ENCODE peak calls at places on chromosomes 1 and 21, in four cellular contexts. Q is uterus, Z is brain microvascular endothelial cell, I is heart right ventricle. N is an unnamed sample.
A peak's percentile ranks its signal among the peaks of the same experiment; 100 is the strongest.

GRCh38 chr1:244821134-244821533 is 14.3 kb upstream of the COX20 start:
- DNase-seq in Q (no peak), Z (no peak), I (no peak), N (no peak)

GRCh38 chr1:18926315-18927081 is 24.1 kb upstream of the ALDH4A1 start:
- DNase-seq in Q (peak; percentile 71), I (no peak), Z (peak; percentile 90), N (no peak)

GRCh38 chr21:42417533-42417932 is 13.8 kb downstream of the UBASH3A start:
- DNase-seq in I (no peak), Z (no peak), Q (no peak), N (no peak)

GRCh38 chr1:232306269-232306911 is 323.5 kb downstream of the SIPA1L2 start:
- DNase-seq in Q (peak; percentile 38), I (peak; percentile 45), Z (peak; percentile 5), N (no peak)

GRCh38 chr21:44753357-44753756 is 42.0 kb upstream of the TSPEAR start:
- DNase-seq in I (no peak), Z (no peak), Q (no peak), N (no peak)

GRCh38 chr1:246483204-246483933 is 23.7 kb downstream of the SMYD3 start:
- DNase-seq in Q (no peak), Z (no peak), I (no peak), N (no peak)

GRCh38 chr1:234969011-234969441 is 159.6 kb downstream of the TOMM20 start:
- DNase-seq in Z (no peak), I (no peak), Q (no peak), N (no peak)

GRCh38 chr1:115168026-115168425 is 78.7 kb upstream of the TSPAN2 start:
- DNase-seq in Z (no peak), Q (no peak), I (no peak), N (no peak)

GRCh38 chr1:33424205-33424604 is 6.7 kb downstream of the PHC2 start:
- DNase-seq in Q (no peak), Z (peak; percentile 54), I (no peak), N (no peak)

GRCh38 chr1:108140177-108140576 is 60.0 kb downstream of the SLC25A24 start:
- DNase-seq in Z (no peak), Q (no peak), I (no peak), N (no peak)

GRCh38 chr1:204565617-204566582 is 49.7 kb downstream of the MDM4 start:
- DNase-seq in Q (peak; percentile 55), I (no peak), Z (peak; percentile 63), N (peak; percentile 68)

GRCh38 chr1:210695041-210695440 is 366.3 kb downstream of the HHAT start:
- DNase-seq in I (no peak), Z (no peak), Q (no peak), N (no peak)

GRCh38 chr1:23585321-23586022 is 26.2 kb upstream of the ID3 start:
- DNase-seq in Q (peak; percentile 59), I (no peak), Z (peak; percentile 94), N (no peak)

GRCh38 chr1:210236840-210237409 is 4.3 kb downstream of the SERTAD4 start:
- DNase-seq in Q (peak; percentile 86), I (peak; percentile 58), Z (peak; percentile 72), N (no peak)

GRCh38 chr1:234610061-234610581 is at the start of gene IRF2BP2:
- DNase-seq in Q (peak; percentile 78), Z (peak; percentile 77), I (peak; percentile 85), N (peak; percentile 88)

GRCh38 chr1:246161626-246162025 is 345.5 kb downstream of the SMYD3 start:
- DNase-seq in Z (peak; percentile 52), Q (no peak), I (no peak), N (no peak)

GRCh38 chr1:77271851-77272250 is 10.0 kb upstream of the AK5 start:
- DNase-seq in Z (peak; percentile 20), Q (no peak), I (no peak), N (no peak)

GRCh38 chr1:201072149-201072548 is 40.1 kb downstream of the CACNA1S start:
- DNase-seq in I (no peak), Z (peak; percentile 29), Q (no peak), N (no peak)

GRCh38 chr1:20589331-20590312 is 725 bp downstream of the CDA start:
- DNase-seq in I (peak; percentile 45), Q (peak; percentile 49), Z (no peak), N (no peak)

GRCh38 chr1:61612600-61612999 is 112.3 kb downstream of the TM2D1 start:
- DNase-seq in Z (no peak), Q (no peak), I (no peak), N (no peak)

GRCh38 chr21:38379171-38379570 is 119.1 kb downstream of the ERG start:
- DNase-seq in Q (no peak), I (no peak), Z (no peak), N (no peak)

GRCh38 chr21:46297311-46298082 is 11.4 kb downstream of the YBEY start:
- DNase-seq in Z (no peak), Q (no peak), I (peak; percentile 41), N (peak; percentile 32)

GRCh38 chr1:62068978-62069377 is 125.7 kb upstream of the L1TD1 start:
- DNase-seq in I (no peak), Z (peak; percentile 16), Q (peak; percentile 20), N (peak; percentile 22)

GRCh38 chr1:54331843-54332688 is 74.1 kb downstream of the SSBP3 start:
- DNase-seq in I (no peak), Q (no peak), Z (no peak), N (no peak)

DNA sequence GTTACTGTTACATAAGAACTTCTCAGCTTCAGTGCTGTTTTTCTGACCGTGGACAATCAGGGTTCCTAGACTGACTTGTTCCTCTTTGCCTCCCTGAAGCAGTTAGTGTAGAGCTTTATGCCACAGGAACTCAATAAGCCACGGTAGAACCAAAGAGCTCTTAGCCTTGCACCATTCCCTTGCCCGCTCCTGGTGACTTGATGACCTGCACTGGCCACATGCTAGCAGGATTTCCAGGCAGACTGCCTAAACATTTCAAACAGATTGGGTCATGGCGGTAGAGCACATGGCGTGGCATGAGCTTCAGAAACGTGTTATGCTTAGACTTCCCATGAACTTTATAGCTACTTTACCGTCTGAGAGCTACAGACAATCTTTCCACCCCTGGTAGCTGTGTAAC is 18.8 kb upstream of the FASLG start:
- DNase-seq in Q (no peak), Z (no peak), I (no peak), N (no peak)
- H3K4me3 ChIP-seq in Q (no peak overlapping the region), Z (no peak overlapping the region), I (no peak overlapping the region), N (no peak overlapping the region)

DNA sequence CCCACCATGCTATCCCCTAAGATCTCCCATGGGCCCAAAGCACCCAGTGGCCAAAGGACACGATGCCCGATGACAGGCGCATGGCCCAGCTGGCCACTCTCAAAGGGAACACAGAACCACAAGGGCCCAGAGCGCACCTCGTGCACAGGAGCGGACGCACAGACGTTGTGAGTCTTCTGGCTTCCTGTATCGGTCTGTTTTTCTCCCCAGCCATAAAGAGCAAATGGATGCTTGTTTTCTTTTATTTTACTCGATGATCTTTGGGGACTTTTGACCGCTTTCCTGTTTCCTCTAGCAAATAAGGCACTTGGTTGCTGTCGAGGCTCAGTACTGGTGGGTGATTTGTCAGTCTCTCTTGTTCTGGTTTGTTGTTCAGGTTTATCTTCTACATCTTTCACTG is 16.2 kb downstream of the CCSAP start:
- DNase-seq in I (no peak), Z (no peak), Q (no peak), N (no peak)
- H3K4me3 ChIP-seq in I (no peak overlapping the region), Z (no peak overlapping the region), Q (no peak overlapping the region), N (no peak overlapping the region)

GRCh38 chr1:150805899-150806298 is 2.2 kb downstream of the CTSK start:
- DNase-seq in Z (no peak), I (no peak), Q (no peak), N (no peak)
- H3K4me3 ChIP-seq in Z (no peak overlapping the region), I (no peak overlapping the region), Q (no peak overlapping the region), N (no peak overlapping the region)

GRCh38 chr1:174875306-174875705 is 124.4 kb upstream of the CACYBP start:
- DNase-seq in Q (no peak), I (no peak), Z (no peak), N (no peak)
- H3K4me3 ChIP-seq in Q (no peak overlapping the region), I (no peak overlapping the region), Z (no peak overlapping the region), N (no peak overlapping the region)

DNA sequence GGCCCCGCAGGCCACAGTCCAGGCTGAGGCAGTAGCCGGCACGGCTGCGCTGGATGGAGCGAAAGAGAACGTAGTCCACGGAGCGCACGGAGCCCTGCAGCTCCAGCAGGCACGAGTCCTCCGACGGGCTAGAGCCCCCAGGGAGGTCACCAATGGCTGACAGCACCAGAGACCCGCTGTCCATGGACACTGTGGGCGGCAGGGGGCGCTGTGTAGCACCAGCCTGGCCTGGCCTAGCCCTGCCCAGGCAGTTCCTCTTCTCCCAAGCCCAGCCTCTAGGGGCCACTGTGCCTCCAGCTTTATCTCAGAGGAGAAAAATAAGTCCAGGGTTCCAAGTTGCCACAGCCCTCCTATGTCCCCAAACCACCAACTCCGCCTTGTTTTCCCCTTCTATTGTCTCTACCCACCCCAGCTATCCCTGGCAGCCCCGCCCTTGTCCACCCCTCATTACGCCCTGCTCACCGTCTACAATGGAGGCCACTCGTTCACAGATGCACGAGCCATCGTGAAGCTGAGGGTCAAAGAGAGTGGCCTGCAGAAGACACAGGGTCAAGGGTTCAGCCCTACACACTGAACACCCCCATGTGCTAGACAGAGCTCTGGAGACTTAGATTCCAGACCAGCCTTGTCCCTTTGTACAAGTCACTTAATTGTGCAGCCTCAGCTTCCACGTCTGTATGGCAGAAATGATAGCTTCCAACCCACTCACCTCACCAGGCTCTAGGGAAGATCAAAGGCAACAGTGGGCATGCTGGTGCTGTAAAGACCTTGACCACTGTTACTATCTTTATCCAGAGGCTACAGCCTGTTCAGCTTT is 4.4 kb downstream of the ENTREP3 start:
- DNase-seq in I (peak; percentile 95), Z (peak; percentile 84), Q (peak; percentile 91), N (peak; percentile 94)
- H3K4me3 ChIP-seq in I (peak overlapping the region; percentile 12), Z (peak overlapping the region; percentile 47), Q (no peak overlapping the region), N (peak overlapping the region; percentile 47)